ENCODE peak calls at places on chromosomes 12 and 14, in ten cellular contexts. E, C, T, K, P, R, S, N, M and V are unnamed samples.

GRCh38 chr12:49687941-49688340 is 19.3 kb downstream of the FMNL3 start:
- DNase-seq in E (peak), C (no peak), T (no peak), K (no peak), P (no peak), R (no peak), S (peak), N (no peak), M (no peak), V (no peak)

GRCh38 chr14:72451081-72451972 is 442.6 kb downstream of the DPF3 start:
- DNase-seq in E (no peak), C (no peak), T (peak), K (no peak), P (no peak), R (no peak), S (no peak), N (no peak), M (no peak), V (no peak)

GRCh38 chr12:52060498-52061177 is 9.1 kb upstream of the ATG101 start:
- DNase-seq in E (no peak), C (peak), T (no peak), K (no peak), P (no peak), R (no peak), S (no peak), N (no peak), M (no peak), V (no peak)

GRCh38 chr12:76183459-76184186 is 99.1 kb upstream of the NAP1L1 start:
- DNase-seq in E (no peak), C (no peak), T (no peak), K (no peak), P (no peak), R (no peak), S (no peak), N (peak), M (peak), V (no peak)

GRCh38 chr12:109109756-109110350 is 6.5 kb upstream of the ACACB start:
- DNase-seq in E (no peak), C (no peak), T (no peak), K (no peak), P (no peak), R (no peak), S (no peak), N (no peak), M (no peak), V (no peak)

GRCh38 chr14:53954551-53955233 is 1.9 kb downstream of the BMP4 start:
- DNase-seq in E (no peak), C (peak), T (no peak), K (peak), P (peak), R (peak), S (no peak), N (peak), M (no peak), V (no peak)

GRCh38 chr14:106372870-106373657 is 846.7 kb downstream of the TMEM121 start:
- DNase-seq in E (no peak), C (peak), T (peak), K (no peak), P (peak), R (peak), S (peak), N (no peak), M (no peak), V (peak)

GRCh38 chr14:85533821-85534271 is 3.9 kb downstream of the FLRT2 start:
- DNase-seq in E (peak), C (peak), T (no peak), K (no peak), P (no peak), R (no peak), S (peak), N (peak), M (no peak), V (no peak)

GRCh38 chr12:103924761-103925641 is 5.2 kb upstream of the HSP90B1 start:
- DNase-seq in E (no peak), C (no peak), T (no peak), K (no peak), P (no peak), R (no peak), S (no peak), N (peak), M (peak), V (no peak)

GRCh38 chr12:126447346-126447745 is 1382.1 kb downstream of the AACS start:
- DNase-seq in E (peak), C (no peak), T (no peak), K (no peak), P (no peak), R (no peak), S (peak), N (no peak), M (no peak), V (no peak)

GRCh38 chr12:77606348-77606747 is 224.3 kb upstream of the NAV3 start:
- DNase-seq in E (no peak), C (no peak), T (no peak), K (no peak), P (no peak), R (no peak), S (no peak), N (no peak), M (no peak), V (no peak)

GRCh38 chr12:104536841-104537240 is 80.1 kb downstream of the CHST11 start:
- DNase-seq in E (no peak), C (no peak), T (no peak), K (no peak), P (no peak), R (no peak), S (no peak), N (no peak), M (no peak), V (no peak)

GRCh38 chr14:89493877-89494634 is 77.0 kb upstream of the FOXN3 start:
- DNase-seq in E (no peak), C (no peak), T (no peak), K (no peak), P (no peak), R (no peak), S (peak), N (peak), M (no peak), V (no peak)

GRCh38 chr12:19945559-19946485 is 422.5 kb upstream of the PDE3A start:
- DNase-seq in E (no peak), C (no peak), T (no peak), K (no peak), P (no peak), R (no peak), S (no peak), N (peak), M (peak), V (no peak)

GRCh38 chr12:104223599-104224168 is 8.1 kb downstream of the TXNRD1 start:
- DNase-seq in E (no peak), C (no peak), T (no peak), K (no peak), P (no peak), R (no peak), S (no peak), N (no peak), M (no peak), V (no peak)

GRCh38 chr12:6823161-6824084 is 1.8 kb downstream of the GPR162 start:
- DNase-seq in E (no peak), C (no peak), T (no peak), K (no peak), P (no peak), R (no peak), S (no peak), N (no peak), M (no peak), V (no peak)

GRCh38 chr14:94138256-94138655 is 8.9 kb upstream of the IFI27L2 start:
- DNase-seq in E (no peak), C (no peak), T (no peak), K (no peak), P (no peak), R (no peak), S (no peak), N (no peak), M (no peak), V (no peak)

GRCh38 chr12:78402366-78403134 is 462.0 kb upstream of the SYT1 start:
- DNase-seq in E (no peak), C (no peak), T (no peak), K (no peak), P (no peak), R (no peak), S (no peak), N (no peak), M (no peak), V (no peak)

GRCh38 chr12:34352098-34352497 is 329.8 kb downstream of the ALG10 start:
- DNase-seq in E (no peak), C (no peak), T (no peak), K (no peak), P (no peak), R (no peak), S (no peak), N (no peak), M (no peak), V (no peak)

GRCh38 chr12:110639336-110640178 is 25.6 kb downstream of the TCTN1 start:
- DNase-seq in E (peak), C (no peak), T (no peak), K (no peak), P (no peak), R (no peak), S (no peak), N (peak), M (peak), V (no peak)

GRCh38 chr12:78797201-78797931 is 67.2 kb upstream of the SYT1 start:
- DNase-seq in E (no peak), C (no peak), T (peak), K (no peak), P (no peak), R (no peak), S (no peak), N (no peak), M (peak), V (no peak)

GRCh38 chr12:12943589-12944260 is 8.2 kb downstream of the GPRC5D start:
- DNase-seq in E (no peak), C (no peak), T (no peak), K (no peak), P (no peak), R (no peak), S (no peak), N (no peak), M (no peak), V (no peak)

GRCh38 chr14:24381363-24382102 is 13.5 kb downstream of the NFATC4 start:
- DNase-seq in E (no peak), C (no peak), T (no peak), K (no peak), P (no peak), R (no peak), S (no peak), N (no peak), M (no peak), V (no peak)

GRCh38 chr12:132170637-132171292 is 26.5 kb downstream of the NOC4L start:
- DNase-seq in E (no peak), C (no peak), T (no peak), K (no peak), P (no peak), R (peak), S (no peak), N (no peak), M (no peak), V (no peak)

GRCh38 chr14:81323094-81323493 is 77.0 kb downstream of the STON2 start:
- DNase-seq in E (no peak), C (no peak), T (no peak), K (no peak), P (no peak), R (no peak), S (no peak), N (no peak), M (no peak), V (no peak)
- H3K27ac ChIP-seq in E (no peak), C (no peak), T (no peak), K (no peak), P (no peak), R (no peak), S (peak), N (no peak), M (no peak), V (no peak)

DNA sequence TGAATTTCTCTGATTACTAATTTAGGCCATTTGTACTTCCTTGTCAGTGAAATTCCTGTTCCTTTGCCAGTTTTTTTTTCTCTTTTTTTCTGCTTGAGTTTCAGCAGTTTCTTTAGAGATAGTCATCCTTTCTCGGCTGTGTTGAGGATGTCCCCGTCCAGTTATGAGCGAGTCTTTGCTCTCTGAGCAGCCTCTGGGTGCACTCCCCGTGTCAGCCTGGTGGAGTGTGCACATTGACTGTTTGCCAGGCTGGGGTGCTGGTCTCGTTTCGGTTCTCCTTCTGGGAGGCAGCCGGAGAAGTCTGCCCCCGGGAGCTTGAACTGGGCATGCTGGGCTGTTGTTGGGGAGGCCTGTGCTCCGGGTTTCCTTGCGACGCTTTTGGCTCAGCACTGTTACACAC is 3.0 kb downstream of the PACS2 start:
- DNase-seq in E (no peak), C (no peak), T (no peak), K (no peak), P (no peak), R (no peak), S (no peak), N (peak), M (no peak), V (no peak)
- H3K27ac ChIP-seq in E (no peak), C (peak), T (no peak), K (peak), P (no peak), R (peak), S (no peak), N (no peak), M (no peak), V (peak)

GRCh38 chr12:24996102-24996797 is 47.3 kb upstream of the BCAT1 start:
- DNase-seq in E (no peak), C (no peak), T (no peak), K (no peak), P (no peak), R (no peak), S (no peak), N (no peak), M (no peak), V (no peak)
- H3K27ac ChIP-seq in E (no peak), C (no peak), T (no peak), K (no peak), P (no peak), R (no peak), S (no peak), N (no peak), M (no peak), V (no peak)

DNA sequence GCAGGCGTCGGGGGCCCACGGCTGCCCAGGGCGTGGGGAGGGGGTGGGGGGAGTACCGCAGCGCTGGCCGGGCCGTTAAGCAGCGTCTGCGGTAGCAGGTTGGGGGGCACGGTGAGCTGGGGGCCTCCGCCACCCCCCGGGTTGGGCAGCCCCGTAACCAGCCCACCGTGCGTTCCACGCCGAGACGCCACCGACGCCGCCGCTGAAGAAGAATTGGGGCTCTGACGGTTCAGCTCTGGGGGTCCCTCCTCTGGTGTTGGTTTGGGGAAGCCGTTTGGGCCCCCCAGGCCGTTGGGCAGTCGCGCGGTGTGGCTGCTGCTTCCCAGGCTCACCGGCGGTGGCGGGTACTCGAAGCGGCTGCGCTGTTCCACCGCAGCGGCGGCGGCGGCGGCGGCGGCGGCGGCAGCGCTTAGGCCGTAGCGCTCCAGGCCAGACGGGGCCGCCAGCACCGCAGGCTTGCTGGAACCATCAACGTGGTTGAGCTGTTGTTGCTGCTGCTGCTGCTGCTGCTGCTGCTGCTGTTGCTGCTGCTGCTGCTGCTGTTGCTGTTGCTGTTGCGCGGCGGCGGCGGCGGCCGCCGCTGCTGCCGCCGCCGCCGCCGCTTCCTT is 1.5 kb downstream of the IRF2BPL start:
- DNase-seq in E (no peak), C (peak), T (peak), K (peak), P (no peak), R (peak), S (peak), N (peak), M (no peak), V (no peak)
- H3K27ac ChIP-seq in E (no peak), C (peak), T (no peak), K (peak), P (peak), R (peak), S (no peak), N (peak), M (peak), V (peak)

GRCh38 chr14:58861546-58861945 is 223.8 kb downstream of the DACT1 start:
- DNase-seq in E (no peak), C (no peak), T (no peak), K (no peak), P (no peak), R (no peak), S (no peak), N (peak), M (no peak), V (no peak)

GRCh38 chr14:58864751-58865519 is 227.2 kb downstream of the DACT1 start:
- DNase-seq in E (no peak), C (no peak), T (no peak), K (peak), P (no peak), R (no peak), S (no peak), N (peak), M (peak), V (no peak)

GRCh38 chr14:58865520-58866281 is 227.9 kb downstream of the DACT1 start:
- DNase-seq in E (no peak), C (no peak), T (no peak), K (no peak), P (no peak), R (no peak), S (no peak), N (peak), M (peak), V (no peak)

GRCh38 chr14:58862421-58862820 is 224.7 kb downstream of the DACT1 start:
- DNase-seq in E (no peak), C (no peak), T (no peak), K (no peak), P (no peak), R (no peak), S (no peak), N (no peak), M (no peak), V (no peak)

DNA sequence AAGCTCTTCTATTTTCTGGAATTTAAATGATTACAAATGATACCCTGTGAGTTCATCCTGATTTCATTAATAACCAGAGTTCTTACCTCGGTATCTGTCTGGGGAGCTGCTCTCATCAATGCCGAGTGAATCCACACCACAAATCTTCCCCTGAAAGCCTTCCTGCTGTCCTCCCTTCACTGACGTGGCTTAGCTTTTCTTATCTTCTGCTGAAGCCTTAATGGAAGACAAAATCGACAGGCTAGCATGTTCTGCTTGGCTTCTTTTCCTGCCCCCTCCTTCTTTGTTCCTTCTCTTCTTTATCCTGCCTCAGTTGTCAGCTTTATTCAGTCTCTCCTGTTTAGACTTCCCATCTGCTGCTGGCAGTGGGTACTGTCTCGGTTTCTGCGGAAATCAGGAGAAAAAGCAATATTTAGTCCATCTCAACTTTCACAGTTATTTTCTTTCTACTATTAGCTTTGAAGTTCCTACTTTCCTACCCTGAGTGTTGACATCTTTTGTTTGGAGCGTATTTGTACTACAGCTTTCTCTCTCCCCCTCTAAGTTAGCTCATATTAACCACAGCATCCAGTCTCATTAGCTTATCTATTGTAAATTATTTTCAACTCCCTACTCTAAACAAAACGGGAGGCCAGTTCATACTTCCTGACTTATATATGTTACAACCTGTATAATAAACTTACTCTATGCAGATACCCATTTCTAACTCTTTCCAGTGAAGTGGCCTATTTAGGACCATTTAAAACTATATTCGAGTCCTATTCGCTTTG is 226.0 kb downstream of the DACT1 start:
- DNase-seq in E (no peak), C (no peak), T (no peak), K (no peak), P (no peak), R (no peak), S (no peak), N (peak), M (no peak), V (no peak)
- H3K27ac ChIP-seq in E (no peak), C (no peak), T (no peak), K (no peak), P (no peak), R (peak), S (no peak), N (no peak), M (no peak), V (no peak)

GRCh38 chr14:99191663-99192621 is 80.1 kb downstream of the BCL11B start:
- DNase-seq in E (no peak), C (peak), T (no peak), K (peak), P (peak), R (peak), S (no peak), N (peak), M (no peak), V (peak)
- H3K27ac ChIP-seq in E (no peak), C (no peak), T (no peak), K (no peak), P (no peak), R (peak), S (peak), N (no peak), M (no peak), V (no peak)

DNA sequence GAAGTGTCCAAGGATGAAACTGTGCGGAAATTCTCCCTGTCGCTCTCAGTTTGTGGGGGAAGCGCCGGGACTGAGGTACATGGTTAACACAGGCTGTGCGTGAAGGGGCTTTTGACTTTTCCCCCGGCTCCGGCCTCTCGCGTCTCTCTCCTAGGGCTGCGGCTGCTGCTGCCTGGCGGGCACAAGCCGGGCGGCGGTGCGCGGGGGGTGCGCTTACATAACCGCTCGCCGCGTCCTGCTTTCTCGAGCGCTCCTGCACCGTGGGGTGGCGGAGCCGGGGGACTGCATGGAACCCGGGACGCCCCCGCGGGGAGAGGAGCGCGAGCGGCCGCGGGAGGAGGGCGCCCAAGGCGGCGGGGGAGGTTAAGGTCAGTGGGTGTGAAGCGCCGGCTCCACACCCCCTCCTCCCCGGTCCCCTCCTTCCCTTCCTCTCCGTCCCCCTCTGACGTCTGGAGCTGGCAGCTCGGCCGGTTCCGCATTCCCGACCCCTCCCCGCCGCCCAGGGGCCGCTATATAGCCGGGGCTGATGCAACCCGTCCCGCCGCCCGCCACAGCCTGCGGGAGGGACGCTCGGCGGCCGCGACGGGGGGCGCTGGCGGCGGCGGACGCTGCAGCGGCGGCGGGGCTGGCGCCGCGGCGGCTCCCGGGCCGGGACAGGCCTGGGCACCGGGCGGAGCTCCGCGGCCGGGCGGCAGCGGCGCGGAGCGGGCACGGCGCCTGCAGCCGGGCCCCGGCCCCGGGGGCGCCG is at the start of gene JDP2:
- DNase-seq in E (peak), C (peak), T (peak), K (peak), P (peak), R (peak), S (peak), N (peak), M (peak), V (peak)
- H3K27ac ChIP-seq in E (no peak), C (peak), T (no peak), K (peak), P (peak), R (peak), S (no peak), N (peak), M (peak), V (peak)

DNA sequence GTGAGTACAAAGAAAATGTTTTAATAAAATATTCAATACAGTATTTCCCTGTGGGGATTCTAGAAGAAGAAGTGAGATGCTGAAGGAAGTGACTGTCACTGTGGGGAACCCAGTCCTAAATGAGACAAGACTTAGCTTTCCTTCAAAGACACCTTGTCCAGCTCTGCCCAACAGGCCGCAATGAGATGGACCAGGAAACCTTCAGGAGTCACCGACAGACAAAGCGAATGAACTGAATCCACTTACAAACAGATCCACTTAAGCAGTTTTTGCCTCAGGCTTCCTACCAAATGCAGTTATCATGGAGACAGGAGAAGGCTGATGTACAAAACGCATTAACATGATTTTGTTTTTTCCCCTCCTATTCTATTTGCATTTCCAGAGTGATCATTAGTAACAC is 9.6 kb downstream of the KCNJ8 start:
- DNase-seq in E (no peak), C (no peak), T (no peak), K (no peak), P (no peak), R (no peak), S (no peak), N (no peak), M (no peak), V (no peak)
- H3K27ac ChIP-seq in E (no peak), C (no peak), T (no peak), K (no peak), P (no peak), R (no peak), S (no peak), N (no peak), M (no peak), V (no peak)